ENCODE peak calls at places on chromosomes 7 and 10, in ten cellular contexts. L is cardiac muscle cell; K is HFFc6; Y is brain microvascular endothelial cell; E is upper lobe of right lung; P is dorsolateral prefrontal cortex; U is GM12865; I is neural crest cell; C is CD8-positive, alpha-beta T cell; O is fibroblast of lung. W is an unnamed sample.

GRCh38 chr7:95972554-95972953 is 200.2 kb downstream of the DYNC1I1 start:
- DNase-seq in L (peak; percentile 11), K (no peak), Y (peak; percentile 9), E (no peak), P (no peak), U (no peak), I (no peak), C (no peak), O (no peak), W (no peak)

GRCh38 chr10:100825946-100826660 is 80.7 kb downstream of the PAX2 start:
- DNase-seq in L (no peak), K (no peak), Y (no peak), E (no peak), P (no peak), U (no peak), I (no peak), C (no peak), O (no peak), W (peak; percentile 47)

GRCh38 chr7:80089341-80089740 is 45.3 kb upstream of the GNAI1 start:
- DNase-seq in L (peak; percentile 36), K (peak; percentile 25), Y (no peak), E (no peak), P (no peak), U (no peak), I (no peak), C (no peak), O (peak; percentile 49), W (no peak)

GRCh38 chr10:110651044-110651958 is 7.2 kb downstream of the RBM20 start:
- DNase-seq in L (no peak), K (peak; percentile 87), Y (peak; percentile 92), E (no peak), P (no peak), U (peak; percentile 55), I (no peak), C (peak; percentile 37), O (peak; percentile 84), W (peak; percentile 56)

GRCh38 chr10:48926764-48927163 is 12.9 kb downstream of the LRRC18 start:
- DNase-seq in L (no peak), K (no peak), Y (no peak), E (no peak), P (no peak), U (no peak), I (no peak), C (no peak), O (no peak), W (no peak)

GRCh38 chr7:144725070-144725469 is 110.8 kb downstream of the TPK1 start:
- DNase-seq in L (no peak), K (no peak), Y (no peak), E (no peak), P (no peak), U (no peak), I (no peak), C (no peak), O (no peak), W (no peak)

GRCh38 chr10:43133196-43133808 is 4.9 kb upstream of the CSGALNACT2 start:
- DNase-seq in L (no peak), K (no peak), Y (no peak), E (no peak), P (no peak), U (no peak), I (no peak), C (no peak), O (no peak), W (no peak)

GRCh38 chr10:79103585-79103984 is 34.8 kb downstream of the ZMIZ1 start:
- DNase-seq in L (no peak), K (no peak), Y (no peak), E (no peak), P (no peak), U (no peak), I (no peak), C (no peak), O (no peak), W (no peak)

GRCh38 chr10:76973515-76974289 is 663.9 kb downstream of the KCNMA1 start:
- DNase-seq in L (peak; percentile 9), K (peak; percentile 52), Y (no peak), E (no peak), P (no peak), U (no peak), I (no peak), C (no peak), O (peak; percentile 14), W (no peak)

GRCh38 chr7:142603870-142604448 is 145.3 kb upstream of the PRSS1 start:
- DNase-seq in L (peak; percentile 81), K (peak; percentile 53), Y (peak; percentile 63), E (no peak), P (no peak), U (peak; percentile 61), I (peak; percentile 52), C (peak; percentile 40), O (peak; percentile 73), W (peak; percentile 70)

GRCh38 chr7:158194365-158194900 is 393.2 kb downstream of the PTPRN2 start:
- DNase-seq in L (no peak), K (no peak), Y (no peak), E (no peak), P (no peak), U (no peak), I (no peak), C (no peak), O (no peak), W (no peak)

GRCh38 chr10:65133652-65134051 is 1612.5 kb downstream of the REEP3 start:
- DNase-seq in L (no peak), K (no peak), Y (no peak), E (no peak), P (no peak), U (no peak), I (no peak), C (no peak), O (no peak), W (no peak)

GRCh38 chr10:59830601-59831259 is 75.6 kb downstream of the CCDC6 start:
- DNase-seq in L (peak; percentile 75), K (peak; percentile 32), Y (peak; percentile 54), E (no peak), P (peak; percentile 53), U (peak; percentile 27), I (peak; percentile 55), C (no peak), O (peak; percentile 70), W (peak; percentile 53)

GRCh38 chr10:75739454-75740143 is 308.2 kb downstream of the LRMDA start:
- DNase-seq in L (no peak), K (no peak), Y (no peak), E (no peak), P (no peak), U (no peak), I (no peak), C (no peak), O (no peak), W (no peak)

GRCh38 chr10:107277591-107277990 is 113.1 kb upstream of the SORCS1 start:
- DNase-seq in L (no peak), K (no peak), Y (no peak), E (no peak), P (no peak), U (no peak), I (no peak), C (no peak), O (no peak), W (no peak)
- TF ChIP-seq CTCF in L (no peak), K (no peak), Y (no peak), E (no peak), P (no peak), U (no peak), I (no peak), C (no peak), O (no peak), W (no peak)

GRCh38 chr7:322111-322671 is 32.2 kb downstream of the FOXL3 start:
- DNase-seq in L (peak; percentile 41), K (peak; percentile 14), Y (no peak), E (peak; percentile 90), P (peak; percentile 67), U (peak; percentile 63), I (peak; percentile 80), C (peak; percentile 73), O (peak; percentile 14), W (peak; percentile 94)

GRCh38 chr7:322708-323111 is 32.7 kb downstream of the FOXL3 start:
- DNase-seq in L (no peak), K (no peak), Y (no peak), E (no peak), P (no peak), U (no peak), I (no peak), C (no peak), O (no peak), W (no peak)

GRCh38 chr7:324011-324410 is 34.0 kb downstream of the FOXL3 start:
- DNase-seq in L (no peak), K (no peak), Y (no peak), E (no peak), P (no peak), U (no peak), I (no peak), C (no peak), O (no peak), W (no peak)

GRCh38 chr7:325051-325798 is 35.3 kb downstream of the FOXL3 start:
- DNase-seq in L (no peak), K (no peak), Y (no peak), E (no peak), P (no peak), U (no peak), I (no peak), C (no peak), O (no peak), W (no peak)

GRCh38 chr7:323410-323809 is 33.4 kb downstream of the FOXL3 start:
- DNase-seq in L (no peak), K (no peak), Y (no peak), E (no peak), P (no peak), U (no peak), I (no peak), C (no peak), O (no peak), W (no peak)
- TF ChIP-seq CTCF in L (no peak), K (no peak), Y (no peak), E (no peak), P (no peak), U (no peak), I (no peak), C (no peak), O (no peak), W (no peak)

DNA sequence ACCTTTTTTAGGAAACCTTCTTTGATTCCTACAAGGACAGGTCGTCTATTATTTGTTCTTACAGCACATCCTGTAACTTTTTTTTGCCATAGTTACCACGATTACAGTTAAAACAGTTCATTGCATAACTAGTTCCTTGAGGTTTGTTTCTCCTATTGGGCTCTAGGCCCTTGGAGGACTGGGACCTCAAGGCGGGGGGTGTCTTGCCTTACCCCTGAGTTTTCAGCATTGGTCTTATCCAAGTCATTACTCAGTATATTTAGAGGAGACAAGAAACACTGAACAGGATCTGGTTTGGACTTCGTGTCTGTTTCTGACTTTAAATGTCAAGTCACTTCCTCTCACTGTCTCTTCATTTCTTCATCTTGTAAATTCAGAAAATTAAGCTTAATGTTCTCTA is 369.8 kb downstream of the SDK1 start:
- DNase-seq in L (no peak), K (no peak), Y (no peak), E (no peak), P (no peak), U (no peak), I (no peak), C (no peak), O (peak; percentile 8), W (no peak)
- TF ChIP-seq CTCF in L (no peak), K (no peak), Y (no peak), E (no peak), P (no peak), U (no peak), I (no peak), C (no peak), O (no peak), W (no peak)

DNA sequence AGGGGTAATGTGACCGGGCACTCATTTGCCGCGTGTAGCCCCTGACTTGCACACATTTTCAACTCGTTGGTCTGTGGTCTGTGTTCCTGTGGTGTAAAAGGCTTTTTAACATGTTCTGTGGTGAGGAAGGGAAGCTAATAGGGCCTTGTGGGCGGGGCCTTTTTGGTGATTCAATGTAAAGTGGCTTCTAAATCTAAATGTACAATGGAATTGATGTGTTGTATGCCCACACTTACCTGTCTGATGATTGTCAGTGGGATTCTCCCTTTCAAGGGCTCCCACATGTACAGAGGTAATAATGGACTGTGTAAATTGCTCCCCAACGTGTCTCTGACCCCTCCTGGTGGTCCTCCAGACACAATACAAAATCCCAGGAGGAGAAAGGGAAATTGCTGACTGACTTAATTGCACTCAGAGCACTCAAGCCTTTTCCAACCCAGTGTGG is 43.1 kb upstream of the GATAD1 start:
- DNase-seq in L (peak; percentile 10), K (no peak), Y (no peak), E (no peak), P (no peak), U (no peak), I (no peak), C (peak; percentile 32), O (no peak), W (no peak)
- TF ChIP-seq CTCF in L (peak; percentile 25), K (peak; percentile 33), Y (peak; percentile 43), E (no peak), P (no peak), U (no peak), I (no peak), C (no peak), O (no peak), W (no peak)